ENCODE peak calls at places on chromosomes 2 and 18, in six cellular contexts. T is MM.1S, O is AG09309, S is osteocyte, U is bronchial epithelial cell, I is activated B cell treated with CpG ODN at 0.5 μM for 24 hours. C is an unnamed sample.

GRCh38 chr2:898319-898718 is 52.3 kb upstream of the SNTG2 start:
- DNase-seq in T (no peak), O (no peak), S (peak), U (no peak), I (no peak), C (no peak)

GRCh38 chr18:32010124-32010745 is 8.4 kb upstream of the RNF125 start:
- DNase-seq in T (no peak), O (no peak), S (no peak), U (peak), I (no peak), C (no peak)

GRCh38 chr2:198004921-198005829 is 200.8 kb downstream of the PLCL1 start:
- DNase-seq in T (peak), O (no peak), S (no peak), U (no peak), I (no peak), C (no peak)

GRCh38 chr2:168703926-168704325 is 98.5 kb upstream of the NOSTRIN start:
- DNase-seq in T (no peak), O (no peak), S (no peak), U (no peak), I (no peak), C (no peak)

GRCh38 chr2:128250409-128251025 is 68.2 kb downstream of the HS6ST1 start:
- DNase-seq in T (peak), O (no peak), S (peak), U (no peak), I (no peak), C (no peak)

GRCh38 chr2:239157766-239158165 is 243.1 kb downstream of the HDAC4 start:
- DNase-seq in T (peak), O (no peak), S (no peak), U (peak), I (no peak), C (peak)

GRCh38 chr18:63319383-63320040 is at the start of gene BCL2:
- DNase-seq in T (peak), O (no peak), S (no peak), U (no peak), I (no peak), C (peak)

GRCh38 chr2:181468313-181468712 is 11.1 kb downstream of the ITGA4 start:
- DNase-seq in T (no peak), O (no peak), S (no peak), U (no peak), I (no peak), C (no peak)

GRCh38 chr18:29418136-29418535 is 1241.2 kb upstream of the CDH2 start:
- DNase-seq in T (no peak), O (peak), S (no peak), U (peak), I (no peak), C (no peak)

GRCh38 chr18:34322365-34323289 is 97.9 kb upstream of the NOL4 start:
- DNase-seq in T (peak), O (no peak), S (no peak), U (peak), I (no peak), C (peak)

GRCh38 chr2:29392774-29393173 is 277.6 kb downstream of the CLIP4 start:
- DNase-seq in T (no peak), O (no peak), S (no peak), U (no peak), I (no peak), C (no peak)

GRCh38 chr2:217105733-217106649 is 246.1 kb upstream of the TNP1 start:
- DNase-seq in T (no peak), O (peak), S (no peak), U (peak), I (no peak), C (peak)

GRCh38 chr2:72718906-72719305 is 106.9 kb downstream of the EXOC6B start:
- DNase-seq in T (no peak), O (no peak), S (no peak), U (no peak), I (no peak), C (no peak)

GRCh38 chr2:55966431-55967118 is 43.0 kb upstream of the EFEMP1 start:
- DNase-seq in T (no peak), O (no peak), S (no peak), U (no peak), I (no peak), C (no peak)

GRCh38 chr2:74374509-74375205 is 5.5 kb downstream of the DCTN1 start:
- DNase-seq in T (no peak), O (no peak), S (no peak), U (peak), I (no peak), C (no peak)

GRCh38 chr18:7066965-7067555 is 50.5 kb downstream of the LAMA1 start:
- DNase-seq in T (no peak), O (no peak), S (no peak), U (no peak), I (no peak), C (no peak)

GRCh38 chr2:160298960-160299359 is 98.9 kb upstream of the ITGB6 start:
- DNase-seq in T (no peak), O (no peak), S (no peak), U (no peak), I (no peak), C (no peak)

GRCh38 chr2:156589381-156590079 is 153.4 kb downstream of the GPD2 start:
- DNase-seq in T (peak), O (peak), S (no peak), U (peak), I (no peak), C (peak)

GRCh38 chr18:59695551-59695950 is 1.7 kb downstream of the CCBE1 start:
- DNase-seq in T (no peak), O (no peak), S (no peak), U (no peak), I (no peak), C (no peak)

GRCh38 chr18:59696311-59697235 is 650 bp downstream of the CCBE1 start:
- DNase-seq in T (no peak), O (no peak), S (no peak), U (peak), I (no peak), C (peak)

GRCh38 chr18:59699750-59700534 is 2.7 kb upstream of the CCBE1 start:
- DNase-seq in T (no peak), O (no peak), S (no peak), U (peak), I (no peak), C (peak)

GRCh38 chr18:59699061-59699460 is 1.8 kb upstream of the CCBE1 start:
- DNase-seq in T (no peak), O (no peak), S (no peak), U (no peak), I (no peak), C (no peak)

GRCh38 chr18:59697236-59697932 is at the start of gene CCBE1:
- DNase-seq in T (no peak), O (no peak), S (peak), U (peak), I (no peak), C (peak)
- TF ChIP-seq CTCF in T (peak), O (peak), S (peak), U (peak), I (no peak), C (peak)

DNA sequence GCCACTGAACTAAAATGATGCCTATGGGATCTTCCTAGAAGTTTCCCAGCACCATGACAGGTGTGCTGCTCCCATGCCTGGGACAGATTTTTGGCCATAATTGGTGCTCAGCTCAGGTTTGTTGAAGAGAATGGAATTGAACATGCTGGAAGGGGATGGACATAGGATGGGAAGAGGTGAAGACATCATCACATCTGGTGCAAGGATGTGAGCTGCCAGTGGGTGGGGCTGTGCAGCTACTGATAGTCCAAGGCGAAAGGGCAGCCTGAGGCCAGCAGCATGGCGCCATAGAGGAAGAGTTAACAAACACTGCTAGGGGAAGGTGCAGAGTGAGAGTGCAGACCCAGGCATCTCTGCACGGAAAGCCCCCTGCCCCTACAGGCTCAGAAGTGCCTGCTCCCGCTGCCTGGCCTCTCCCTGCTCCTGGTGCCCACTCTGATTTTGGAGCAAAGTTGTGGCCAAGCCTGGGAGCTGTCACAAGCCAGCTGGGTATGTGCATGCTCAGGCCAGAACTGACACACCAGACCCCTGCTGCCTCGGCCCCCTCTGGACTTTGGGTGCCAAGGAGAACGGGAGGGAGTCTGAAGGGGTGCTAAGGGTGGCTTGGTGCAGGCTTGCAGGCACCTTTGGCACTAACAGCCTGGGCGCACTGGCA is 178.6 kb downstream of the ZBTB7C start:
- DNase-seq in T (peak), O (no peak), S (no peak), U (peak), I (no peak), C (peak)
- TF ChIP-seq CTCF in T (peak), O (peak), S (peak), U (peak), I (no peak), C (peak)

GRCh38 chr2:236102971-236103370 is 65.2 kb downstream of the GBX2 start:
- DNase-seq in T (no peak), O (no peak), S (no peak), U (no peak), I (no peak), C (no peak)
- TF ChIP-seq CTCF in T (no peak), O (no peak), S (no peak), U (no peak), I (no peak), C (no peak)

DNA sequence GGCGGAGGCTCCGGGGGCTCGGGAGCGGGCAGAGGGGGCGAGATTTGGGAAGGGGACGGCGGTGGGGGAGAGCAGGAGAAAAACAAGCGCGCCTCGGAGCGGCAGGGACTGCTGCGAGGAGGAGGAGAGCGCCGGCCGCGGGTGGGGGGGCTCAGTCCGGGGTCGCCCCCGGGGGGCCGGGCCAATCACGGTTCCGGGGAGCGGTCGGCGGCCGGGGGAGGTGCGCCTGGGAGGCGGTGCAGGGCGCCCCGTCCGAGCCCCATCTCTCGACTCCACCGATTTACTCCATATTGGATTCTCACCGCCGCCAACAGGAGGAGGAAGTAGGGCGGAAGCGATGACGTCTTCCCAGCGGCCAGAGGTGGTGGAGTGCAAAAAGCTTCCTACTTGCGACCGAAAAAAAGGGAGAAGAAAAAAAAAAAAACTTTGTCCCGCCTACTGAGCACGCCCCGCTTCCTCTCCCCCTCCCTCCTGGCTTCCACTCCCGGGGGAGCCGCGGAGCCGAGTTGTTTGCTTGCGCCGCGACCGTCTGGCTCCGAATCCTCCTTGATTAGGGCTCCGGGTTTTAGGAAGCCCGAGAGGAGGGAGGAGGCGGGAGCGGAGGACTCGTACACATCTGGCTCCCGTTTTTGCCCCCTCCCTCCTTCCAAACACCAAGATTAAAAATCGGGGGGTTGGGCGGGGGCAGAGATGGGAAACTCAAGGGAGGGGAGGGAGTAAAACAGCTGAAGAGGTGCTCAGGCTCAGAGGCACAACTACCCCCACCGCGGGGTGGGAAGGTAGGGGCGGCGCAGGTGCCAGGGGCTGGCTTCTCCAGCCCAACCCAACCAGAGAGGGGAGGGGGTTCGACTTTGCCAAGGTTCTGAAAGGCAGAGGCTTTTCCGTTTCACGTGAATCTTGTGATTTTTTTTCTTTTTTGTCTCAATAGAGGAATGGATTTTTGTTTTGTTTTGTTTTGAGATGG is at the start of gene SPRED2:
- DNase-seq in T (peak), O (peak), S (peak), U (peak), I (peak), C (peak)
- TF ChIP-seq CTCF in T (no peak), O (no peak), S (no peak), U (peak), I (no peak), C (no peak)

DNA sequence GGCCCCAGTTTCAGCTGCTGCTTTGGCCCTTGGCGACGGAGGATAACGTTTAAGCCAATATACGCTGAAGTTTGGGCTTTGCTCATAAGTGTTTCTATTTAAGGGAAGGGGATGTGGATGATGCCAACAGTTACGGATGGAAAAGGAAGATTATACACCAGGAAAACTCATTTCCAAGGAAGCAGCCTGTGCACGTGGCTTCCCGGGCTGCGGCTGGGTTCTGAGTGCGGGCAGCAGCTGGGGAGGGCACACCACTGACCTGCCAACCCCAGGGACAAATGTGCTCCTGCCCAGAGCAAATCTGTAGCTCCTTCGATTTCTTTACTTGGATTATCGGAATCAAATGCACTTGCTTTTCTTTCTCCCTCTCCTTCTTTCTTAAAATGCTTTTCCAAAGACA is 151.2 kb downstream of the SH3BP4 start:
- DNase-seq in T (no peak), O (no peak), S (peak), U (no peak), I (no peak), C (no peak)
- TF ChIP-seq CTCF in T (no peak), O (no peak), S (no peak), U (no peak), I (no peak), C (no peak)